ENCODE peak calls at places on chromosomes 7 and 10, in four cellular contexts. Z is GM23338, W is HCT116, B is endothelial cell of umbilical vein. S is an unnamed sample.

GRCh38 chr7:33107136-33108066 is 1.8 kb downstream of the RP9 start:
- DNase-seq in W (no peak), Z (peak; percentile 90), B (peak; percentile 52), S (peak; percentile 86)

GRCh38 chr10:94172332-94172731 is 178.6 kb downstream of the PLCE1 start:
- DNase-seq in Z (no peak), W (no peak), B (no peak), S (no peak)

GRCh38 chr7:16891338-16891737 is 9.6 kb upstream of the AGR3 start:
- DNase-seq in W (peak; percentile 7), B (peak; percentile 56), Z (peak; percentile 69), S (peak; percentile 44)

GRCh38 chr7:101927389-101928306 is 110.2 kb downstream of the CUX1 start:
- DNase-seq in W (no peak), B (peak; percentile 55), Z (peak; percentile 48), S (no peak)

GRCh38 chr7:23074443-23075244 is 30.9 kb upstream of the KLHL7 start:
- DNase-seq in B (peak; percentile 44), W (no peak), Z (no peak), S (no peak)

GRCh38 chr10:4693967-4694366 is 132.0 kb upstream of the AKR1E2 start:
- DNase-seq in W (no peak), Z (no peak), B (no peak), S (no peak)

GRCh38 chr10:11325817-11326216 is 285.6 kb downstream of the USP6NL start:
- DNase-seq in W (no peak), Z (no peak), B (no peak), S (no peak)

GRCh38 chr10:23868121-23868520 is 340.8 kb upstream of the KIAA1217 start:
- DNase-seq in B (no peak), Z (no peak), W (no peak), S (no peak)

GRCh38 chr10:15084502-15084922 is 4.1 kb downstream of the ACBD7 start:
- DNase-seq in Z (peak; percentile 92), W (peak; percentile 64), B (peak; percentile 96), S (peak; percentile 82)

GRCh38 chr7:100722480-100723212 is 2.4 kb downstream of the EPO start:
- DNase-seq in W (no peak), B (no peak), Z (no peak), S (no peak)

GRCh38 chr10:114301951-114302710 is 63.1 kb downstream of the VWA2 start:
- DNase-seq in Z (no peak), B (peak; percentile 29), W (no peak), S (no peak)

GRCh38 chr10:77087406-77087805 is 550.2 kb downstream of the KCNMA1 start:
- DNase-seq in Z (no peak), B (no peak), W (no peak), S (no peak)

GRCh38 chr10:72525277-72525676 is 100.6 kb downstream of the MICU1 start:
- DNase-seq in W (no peak), B (no peak), Z (no peak), S (no peak)

GRCh38 chr10:45376364-45376801 is 2.4 kb downstream of the ALOX5 start:
- DNase-seq in W (no peak), B (no peak), Z (no peak), S (no peak)

GRCh38 chr7:2566890-2567662 is 8.3 kb downstream of the IQCE start:
- DNase-seq in W (no peak), Z (no peak), B (no peak), S (no peak)

DNA sequence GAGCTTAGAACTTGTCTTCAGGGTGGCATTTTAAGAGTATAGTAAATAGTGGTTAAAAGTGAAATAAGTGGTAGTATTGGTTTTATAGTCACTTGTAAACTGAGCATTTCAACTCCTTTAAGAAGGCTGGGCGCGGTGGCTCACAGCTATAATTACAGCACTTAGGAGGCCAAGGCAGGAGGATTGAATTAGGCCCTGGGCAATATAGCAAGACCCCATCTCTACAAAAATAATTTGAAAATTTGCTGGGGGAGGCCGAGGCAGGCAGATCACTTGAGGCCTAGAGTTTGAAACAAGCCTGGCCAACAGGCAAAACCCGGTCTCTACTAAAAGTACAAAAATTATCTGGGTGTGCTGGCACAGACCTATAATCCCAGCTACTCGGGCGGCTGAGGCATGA is 64.4 kb upstream of the BAMBI start:
- DNase-seq in W (no peak), Z (no peak), B (no peak), S (no peak)
- H3K36me3 ChIP-seq in W (peaks cover 65% of the 10 kb centered on the region), Z (peaks cover 76% of the 10 kb centered on the region), B (peaks cover 47% of the 10 kb centered on the region), S (peaks cover 70% of the 10 kb centered on the region)

GRCh38 chr7:129950191-129950940 is 2.4 kb downstream of the UBE2H start:
- DNase-seq in W (no peak), B (peak; percentile 52), Z (peak; percentile 69), S (peak; percentile 73)
- H3K4me2 ChIP-seq in W (peak overlapping the region; percentile 88), B (peak overlapping the region; percentile 94), Z (peak overlapping the region; percentile 72), S (peak overlapping the region; percentile 84)

DNA sequence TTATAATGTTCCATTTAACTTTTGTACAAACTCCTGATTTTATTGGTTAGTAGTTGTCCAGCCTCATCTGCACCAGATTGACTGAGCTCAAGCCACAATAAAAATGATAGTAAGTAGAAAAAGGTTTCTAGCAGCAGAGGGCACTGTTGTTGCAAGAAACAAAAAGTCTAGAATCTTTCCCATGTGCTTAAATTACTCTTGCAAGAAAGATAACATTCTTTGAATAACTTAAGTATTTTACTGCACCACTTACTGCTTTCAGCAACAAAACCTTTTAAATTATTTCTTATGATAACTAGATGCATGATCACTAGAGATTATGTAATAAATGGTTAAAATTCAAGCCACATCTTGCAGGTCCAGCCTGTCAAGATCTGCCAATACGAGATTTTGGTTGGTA is 27.0 kb downstream of the LMOD2 start:
- DNase-seq in W (peak; percentile 23), B (peak; percentile 72), Z (peak; percentile 82), S (peak; percentile 59)
- TF ChIP-seq CTCF in W (peak; percentile 45), B (peak; percentile 41), Z (peak; percentile 66), S (peak; percentile 72)

GRCh38 chr7:5709347-5709950 is 72.0 kb downstream of the RNF216 start:
- DNase-seq in W (no peak), B (no peak), Z (no peak), S (no peak)
- H3K36me3 ChIP-seq in W (peaks cover 25% of the 10 kb centered on the region), B (peaks cover 20% of the 10 kb centered on the region), Z (peaks cover 14% of the 10 kb centered on the region), S (peaks cover 3% of the 10 kb centered on the region)

GRCh38 chr10:88975377-88975720 is 15.2 kb upstream of the FAS start:
- DNase-seq in B (no peak), W (no peak), Z (no peak), S (no peak)
- H3K4me2 ChIP-seq in B (peak overlapping the region; percentile 98), W (peak overlapping the region; percentile 62), Z (no peak overlapping the region), S (no peak overlapping the region)

S was measured in neural progenitor cell.